ENCODE peak calls at places on chromosomes 4 and X, in nine cellular contexts. One of them, this sample, is unnamed.

GRCh38 chr4:1910643-1911042 is 39.5 kb downstream of the NSD2 start:
- DNase-seq in endothelial cell: peak
- DNase-seq in progenitor cell of endocrine pancreas: peak
- DNase-seq in bronchial epithelial cell: peak
- DNase-seq in tibial artery: no peak
- DNase-seq in astrocyte of the spinal cord: peak
- DNase-seq in psoas muscle: no peak
- DNase-seq in left ventricle myocardium inferior: no peak
- DNase-seq in AG04449: peak
- DNase-seq in this sample: peak

GRCh38 chr4:2829933-2830451 is 13.7 kb upstream of the ADD1 start:
- DNase-seq in endothelial cell: no peak
- DNase-seq in progenitor cell of endocrine pancreas: no peak
- DNase-seq in bronchial epithelial cell: no peak
- DNase-seq in tibial artery: peak
- DNase-seq in astrocyte of the spinal cord: no peak
- DNase-seq in psoas muscle: peak
- DNase-seq in left ventricle myocardium inferior: no peak
- DNase-seq in AG04449: no peak
- DNase-seq in this sample: no peak

GRCh38 chrX:34638116-34638515 is 19.0 kb downstream of the TMEM47 start:
- DNase-seq in endothelial cell: peak
- DNase-seq in progenitor cell of endocrine pancreas: no peak
- DNase-seq in bronchial epithelial cell: peak
- DNase-seq in tibial artery: no peak
- DNase-seq in astrocyte of the spinal cord: peak
- DNase-seq in psoas muscle: no peak
- DNase-seq in left ventricle myocardium inferior: no peak
- DNase-seq in AG04449: no peak
- DNase-seq in this sample: peak

GRCh38 chr4:84578540-84579409 is 4.2 kb upstream of the CDS1 start:
- DNase-seq in endothelial cell: peak
- DNase-seq in progenitor cell of endocrine pancreas: no peak
- DNase-seq in bronchial epithelial cell: peak
- DNase-seq in tibial artery: no peak
- DNase-seq in astrocyte of the spinal cord: peak
- DNase-seq in psoas muscle: no peak
- DNase-seq in left ventricle myocardium inferior: no peak
- DNase-seq in AG04449: no peak
- DNase-seq in this sample: peak

GRCh38 chr4:180937083-180937482 is 1306.1 kb upstream of the TENM3 start:
- DNase-seq in endothelial cell: no peak
- DNase-seq in progenitor cell of endocrine pancreas: no peak
- DNase-seq in bronchial epithelial cell: no peak
- DNase-seq in tibial artery: no peak
- DNase-seq in astrocyte of the spinal cord: no peak
- DNase-seq in psoas muscle: no peak
- DNase-seq in left ventricle myocardium inferior: no peak
- DNase-seq in AG04449: no peak
- DNase-seq in this sample: no peak

GRCh38 chr4:74793757-74794340 is 474 bp downstream of the BTC start:
- DNase-seq in endothelial cell: peak
- DNase-seq in progenitor cell of endocrine pancreas: peak
- DNase-seq in bronchial epithelial cell: peak
- DNase-seq in tibial artery: peak
- DNase-seq in astrocyte of the spinal cord: peak
- DNase-seq in psoas muscle: peak
- DNase-seq in left ventricle myocardium inferior: no peak
- DNase-seq in AG04449: no peak
- DNase-seq in this sample: no peak

GRCh38 chr4:186297013-186297645 is 31.1 kb downstream of the F11 start:
- DNase-seq in endothelial cell: peak
- DNase-seq in progenitor cell of endocrine pancreas: no peak
- DNase-seq in bronchial epithelial cell: peak
- DNase-seq in tibial artery: no peak
- DNase-seq in astrocyte of the spinal cord: peak
- DNase-seq in psoas muscle: no peak
- DNase-seq in left ventricle myocardium inferior: no peak
- DNase-seq in AG04449: peak
- DNase-seq in this sample: peak

GRCh38 chrX:39477438-39478120 is 620.2 kb downstream of the BCOR start:
- DNase-seq in endothelial cell: peak
- DNase-seq in progenitor cell of endocrine pancreas: peak
- DNase-seq in bronchial epithelial cell: peak
- DNase-seq in tibial artery: no peak
- DNase-seq in astrocyte of the spinal cord: peak
- DNase-seq in psoas muscle: peak
- DNase-seq in left ventricle myocardium inferior: peak
- DNase-seq in AG04449: no peak
- DNase-seq in this sample: no peak

GRCh38 chr4:83011779-83012630 is 1.4 kb upstream of the LIN54 start:
- DNase-seq in endothelial cell: peak
- DNase-seq in progenitor cell of endocrine pancreas: peak
- DNase-seq in bronchial epithelial cell: peak
- DNase-seq in tibial artery: peak
- DNase-seq in astrocyte of the spinal cord: peak
- DNase-seq in psoas muscle: peak
- DNase-seq in left ventricle myocardium inferior: peak
- DNase-seq in AG04449: no peak
- DNase-seq in this sample: no peak

GRCh38 chr4:13322681-13323101 is 161.4 kb downstream of the RAB28 start:
- DNase-seq in endothelial cell: no peak
- DNase-seq in progenitor cell of endocrine pancreas: no peak
- DNase-seq in bronchial epithelial cell: peak
- DNase-seq in tibial artery: no peak
- DNase-seq in astrocyte of the spinal cord: peak
- DNase-seq in psoas muscle: no peak
- DNase-seq in left ventricle myocardium inferior: no peak
- DNase-seq in AG04449: peak
- DNase-seq in this sample: peak

GRCh38 chr4:6250235-6250983 is 19.2 kb upstream of the WFS1 start:
- DNase-seq in endothelial cell: peak
- DNase-seq in progenitor cell of endocrine pancreas: no peak
- DNase-seq in bronchial epithelial cell: peak
- DNase-seq in tibial artery: no peak
- DNase-seq in astrocyte of the spinal cord: peak
- DNase-seq in psoas muscle: no peak
- DNase-seq in left ventricle myocardium inferior: no peak
- DNase-seq in AG04449: no peak
- DNase-seq in this sample: peak

GRCh38 chr4:3486556-3487270 is 23.6 kb downstream of the DOK7 start:
- DNase-seq in endothelial cell: no peak
- DNase-seq in progenitor cell of endocrine pancreas: no peak
- DNase-seq in bronchial epithelial cell: no peak
- DNase-seq in tibial artery: no peak
- DNase-seq in astrocyte of the spinal cord: no peak
- DNase-seq in psoas muscle: no peak
- DNase-seq in left ventricle myocardium inferior: no peak
- DNase-seq in AG04449: no peak
- DNase-seq in this sample: no peak

GRCh38 chr4:60683357-60683756 is 516.8 kb upstream of the ADGRL3 start:
- DNase-seq in endothelial cell: no peak
- DNase-seq in progenitor cell of endocrine pancreas: no peak
- DNase-seq in bronchial epithelial cell: peak
- DNase-seq in tibial artery: no peak
- DNase-seq in astrocyte of the spinal cord: peak
- DNase-seq in psoas muscle: no peak
- DNase-seq in left ventricle myocardium inferior: no peak
- DNase-seq in AG04449: peak
- DNase-seq in this sample: peak

GRCh38 chr4:112509243-112510190 is 6.5 kb downstream of the NEUROG2 start:
- DNase-seq in endothelial cell: no peak
- DNase-seq in progenitor cell of endocrine pancreas: no peak
- DNase-seq in bronchial epithelial cell: peak
- DNase-seq in tibial artery: no peak
- DNase-seq in astrocyte of the spinal cord: no peak
- DNase-seq in psoas muscle: no peak
- DNase-seq in left ventricle myocardium inferior: no peak
- DNase-seq in AG04449: no peak
- DNase-seq in this sample: no peak

GRCh38 chr4:138666366-138666765 is 349.2 kb upstream of the NOCT start:
- DNase-seq in endothelial cell: no peak
- DNase-seq in progenitor cell of endocrine pancreas: no peak
- DNase-seq in bronchial epithelial cell: no peak
- DNase-seq in tibial artery: no peak
- DNase-seq in astrocyte of the spinal cord: no peak
- DNase-seq in psoas muscle: no peak
- DNase-seq in left ventricle myocardium inferior: no peak
- DNase-seq in AG04449: no peak
- DNase-seq in this sample: no peak

GRCh38 chr4:13535708-13536361 is 8.5 kb downstream of the NKX3-2 start:
- DNase-seq in endothelial cell: peak
- DNase-seq in progenitor cell of endocrine pancreas: no peak
- DNase-seq in bronchial epithelial cell: no peak
- DNase-seq in tibial artery: no peak
- DNase-seq in astrocyte of the spinal cord: no peak
- DNase-seq in psoas muscle: no peak
- DNase-seq in left ventricle myocardium inferior: no peak
- DNase-seq in AG04449: no peak
- DNase-seq in this sample: no peak

GRCh38 chr4:123600426-123600825 is 203.8 kb downstream of the SPRY1 start:
- DNase-seq in endothelial cell: no peak
- DNase-seq in progenitor cell of endocrine pancreas: no peak
- DNase-seq in bronchial epithelial cell: no peak
- DNase-seq in tibial artery: no peak
- DNase-seq in astrocyte of the spinal cord: no peak
- DNase-seq in psoas muscle: no peak
- DNase-seq in left ventricle myocardium inferior: no peak
- DNase-seq in AG04449: no peak
- DNase-seq in this sample: no peak

GRCh38 chr4:48944659-48945290 is 38.2 kb upstream of the OCIAD2 start:
- DNase-seq in endothelial cell: peak
- DNase-seq in progenitor cell of endocrine pancreas: no peak
- DNase-seq in bronchial epithelial cell: peak
- DNase-seq in tibial artery: no peak
- DNase-seq in astrocyte of the spinal cord: no peak
- DNase-seq in psoas muscle: no peak
- DNase-seq in left ventricle myocardium inferior: no peak
- DNase-seq in AG04449: no peak
- DNase-seq in this sample: no peak
- TF ChIP-seq CTCF in endothelial cell: peak
- TF ChIP-seq CTCF in progenitor cell of endocrine pancreas: peak
- TF ChIP-seq CTCF in bronchial epithelial cell: peak
- TF ChIP-seq CTCF in tibial artery: no peak
- TF ChIP-seq CTCF in astrocyte of the spinal cord: peak
- TF ChIP-seq CTCF in psoas muscle: peak
- TF ChIP-seq CTCF in left ventricle myocardium inferior: peak
- TF ChIP-seq CTCF in AG04449: no peak
- TF ChIP-seq CTCF in this sample: peak

GRCh38 chr4:115154826-115155225 is 41.4 kb upstream of the NDST4 start:
- DNase-seq in endothelial cell: no peak
- DNase-seq in progenitor cell of endocrine pancreas: no peak
- DNase-seq in bronchial epithelial cell: no peak
- DNase-seq in tibial artery: no peak
- DNase-seq in astrocyte of the spinal cord: no peak
- DNase-seq in psoas muscle: no peak
- DNase-seq in left ventricle myocardium inferior: no peak
- DNase-seq in AG04449: no peak
- DNase-seq in this sample: no peak
- TF ChIP-seq CTCF in endothelial cell: no peak
- TF ChIP-seq CTCF in progenitor cell of endocrine pancreas: no peak
- TF ChIP-seq CTCF in bronchial epithelial cell: no peak
- TF ChIP-seq CTCF in tibial artery: no peak
- TF ChIP-seq CTCF in astrocyte of the spinal cord: peak
- TF ChIP-seq CTCF in psoas muscle: no peak
- TF ChIP-seq CTCF in left ventricle myocardium inferior: no peak
- TF ChIP-seq CTCF in AG04449: no peak
- TF ChIP-seq CTCF in this sample: no peak

GRCh38 chrX:19535481-19535880 is 20.2 kb upstream of the MAP3K15 start:
- DNase-seq in endothelial cell: no peak
- DNase-seq in progenitor cell of endocrine pancreas: no peak
- DNase-seq in bronchial epithelial cell: peak
- DNase-seq in tibial artery: no peak
- DNase-seq in astrocyte of the spinal cord: peak
- DNase-seq in psoas muscle: no peak
- DNase-seq in left ventricle myocardium inferior: no peak
- DNase-seq in AG04449: no peak
- DNase-seq in this sample: no peak
- TF ChIP-seq CTCF in endothelial cell: no peak
- TF ChIP-seq CTCF in progenitor cell of endocrine pancreas: peak
- TF ChIP-seq CTCF in bronchial epithelial cell: peak
- TF ChIP-seq CTCF in tibial artery: no peak
- TF ChIP-seq CTCF in astrocyte of the spinal cord: peak
- TF ChIP-seq CTCF in psoas muscle: no peak
- TF ChIP-seq CTCF in left ventricle myocardium inferior: peak
- TF ChIP-seq CTCF in AG04449: peak
- TF ChIP-seq CTCF in this sample: peak

GRCh38 chr4:141703497-141703896 is 67.1 kb downstream of the IL15 start:
- DNase-seq in endothelial cell: no peak
- DNase-seq in progenitor cell of endocrine pancreas: no peak
- DNase-seq in bronchial epithelial cell: no peak
- DNase-seq in tibial artery: no peak
- DNase-seq in astrocyte of the spinal cord: no peak
- DNase-seq in psoas muscle: no peak
- DNase-seq in left ventricle myocardium inferior: no peak
- DNase-seq in AG04449: no peak
- DNase-seq in this sample: no peak
- TF ChIP-seq CTCF in endothelial cell: no peak
- TF ChIP-seq CTCF in progenitor cell of endocrine pancreas: no peak
- TF ChIP-seq CTCF in bronchial epithelial cell: no peak
- TF ChIP-seq CTCF in tibial artery: no peak
- TF ChIP-seq CTCF in astrocyte of the spinal cord: no peak
- TF ChIP-seq CTCF in psoas muscle: no peak
- TF ChIP-seq CTCF in left ventricle myocardium inferior: no peak
- TF ChIP-seq CTCF in AG04449: no peak
- TF ChIP-seq CTCF in this sample: no peak

GRCh38 chrX:12269484-12269883 is 131.2 kb downstream of the FRMPD4 start:
- DNase-seq in endothelial cell: no peak
- DNase-seq in progenitor cell of endocrine pancreas: no peak
- DNase-seq in bronchial epithelial cell: no peak
- DNase-seq in tibial artery: no peak
- DNase-seq in astrocyte of the spinal cord: no peak
- DNase-seq in psoas muscle: no peak
- DNase-seq in left ventricle myocardium inferior: no peak
- DNase-seq in AG04449: no peak
- DNase-seq in this sample: no peak
- TF ChIP-seq CTCF in endothelial cell: no peak
- TF ChIP-seq CTCF in progenitor cell of endocrine pancreas: no peak
- TF ChIP-seq CTCF in bronchial epithelial cell: no peak
- TF ChIP-seq CTCF in tibial artery: no peak
- TF ChIP-seq CTCF in astrocyte of the spinal cord: no peak
- TF ChIP-seq CTCF in psoas muscle: no peak
- TF ChIP-seq CTCF in left ventricle myocardium inferior: no peak
- TF ChIP-seq CTCF in AG04449: no peak
- TF ChIP-seq CTCF in this sample: no peak

This sample was measured in AG04450.